ENCODE peak calls at places on chromosomes 5 and 9, in six cellular contexts. U is psoas muscle, C is mucosa of gallbladder, N is NCI-H1417, Q is T-helper 2 cell, B is putamen. F is an unnamed sample.

GRCh38 chr5:139407517-139407916 is 3.6 kb upstream of the SPATA24 start:
- DNase-seq in Q (no peak), C (no peak), U (no peak), N (no peak), B (no peak), F (no peak)

GRCh38 chr9:137762414-137763061 is 115.0 kb upstream of the CACNA1B start:
- DNase-seq in N (no peak), U (peak), Q (no peak), C (no peak), B (no peak), F (no peak)

GRCh38 chr9:124562328-124562727 is 55.1 kb upstream of the NR5A1 start:
- DNase-seq in B (no peak), C (no peak), U (no peak), N (no peak), Q (no peak), F (no peak)

GRCh38 chr5:2399804-2400203 is 351.7 kb downstream of the IRX2 start:
- DNase-seq in N (no peak), Q (no peak), B (no peak), C (no peak), U (no peak), F (no peak)

GRCh38 chr5:40569549-40570270 is 110.0 kb upstream of the PTGER4 start:
- DNase-seq in C (no peak), N (no peak), U (no peak), Q (no peak), B (no peak), F (no peak)

GRCh38 chr5:132205385-132206125 is 22.1 kb downstream of the P4HA2 start:
- DNase-seq in N (no peak), Q (no peak), U (no peak), C (no peak), B (no peak), F (no peak)

GRCh38 chr5:7606840-7607453 is 211.0 kb downstream of the ADCY2 start:
- DNase-seq in Q (no peak), B (no peak), U (no peak), C (no peak), N (no peak), F (no peak)

GRCh38 chr5:103454774-103455173 is 107.8 kb downstream of the NUDT12 start:
- DNase-seq in Q (no peak), N (no peak), U (no peak), B (no peak), C (no peak), F (no peak)

GRCh38 chr5:135578685-135579341 is at the start of gene CXCL14:
- DNase-seq in Q (no peak), B (peak), C (no peak), N (peak), U (peak), F (peak)

GRCh38 chr5:23089316-23089715 is 236.2 kb upstream of the CDH12 start:
- DNase-seq in C (no peak), Q (no peak), B (no peak), N (no peak), U (no peak), F (no peak)

GRCh38 chr5:177982072-177982727 is 13.8 kb downstream of the PROP1 start:
- DNase-seq in C (no peak), B (no peak), N (no peak), U (no peak), Q (no peak), F (no peak)

GRCh38 chr9:33265211-33265885 is 499 bp downstream of the CHMP5 start:
- DNase-seq in C (no peak), U (no peak), B (no peak), Q (no peak), N (no peak), F (no peak)

GRCh38 chr5:111512026-111512405 is 319 bp downstream of the STARD4 start:
- DNase-seq in C (no peak), U (no peak), Q (no peak), B (peak), N (no peak), F (no peak)

GRCh38 chr5:78638423-78638822 is 10.1 kb downstream of the LHFPL2 start:
- DNase-seq in U (peak), N (peak), Q (no peak), B (peak), C (peak), F (peak)

GRCh38 chr9:115673599-115673998 is 480.0 kb upstream of the PAPPA start:
- DNase-seq in B (no peak), U (peak), C (no peak), N (no peak), Q (no peak), F (no peak)

F was measured in aorta.